ENCODE peak calls at places on chromosomes 3 and 15, in seven cellular contexts. G, Q, A, K, R, Z and C are unnamed samples.

GRCh38 chr15:76345880-76346665 is 9.5 kb downstream of the ISL2 start:
- DNase-seq in G (no peak), Q (peak; percentile 60), A (no peak), K (peak; percentile 51), R (peak; percentile 25), Z (peak; percentile 56), C (no peak)

GRCh38 chr15:28901987-28902745 is 16.4 kb downstream of the APBA2 start:
- DNase-seq in G (peak; percentile 34), Q (no peak), A (no peak), K (peak; percentile 5), R (no peak), Z (no peak), C (no peak)

GRCh38 chr15:78050851-78051250 is 26.7 kb downstream of the TBC1D2B start:
- DNase-seq in G (peak; percentile 13), Q (no peak), A (no peak), K (no peak), R (no peak), Z (no peak), C (no peak)

GRCh38 chr3:122793568-122794416 is at the start of gene HSPBAP1:
- DNase-seq in G (peak; percentile 96), Q (peak; percentile 95), A (peak; percentile 81), K (peak; percentile 91), R (no peak), Z (peak; percentile 96), C (peak; percentile 87)

GRCh38 chr3:150739200-150739863 is 23.6 kb downstream of the SIAH2 start:
- DNase-seq in G (no peak), Q (peak; percentile 27), A (no peak), K (no peak), R (no peak), Z (no peak), C (no peak)

GRCh38 chr3:161104561-161105551 is at the start of gene B3GALNT1:
- DNase-seq in G (no peak), Q (peak; percentile 45), A (peak; percentile 42), K (no peak), R (peak; percentile 92), Z (peak; percentile 68), C (peak; percentile 50)

GRCh38 chr15:20340331-20340811 is 201.2 kb downstream of the GOLGA6L6 start:
- DNase-seq in G (peak; percentile 87), Q (no peak), A (peak; percentile 18), K (peak; percentile 29), R (no peak), Z (peak; percentile 77), C (no peak)

GRCh38 chr3:195154111-195154791 is 116.7 kb downstream of the XXYLT1 start:
- DNase-seq in G (no peak), Q (no peak), A (no peak), K (peak; percentile 16), R (no peak), Z (no peak), C (no peak)

GRCh38 chr3:99624536-99625236 is 13.7 kb upstream of the COL8A1 start:
- DNase-seq in G (no peak), Q (no peak), A (no peak), K (no peak), R (no peak), Z (no peak), C (no peak)

GRCh38 chr3:195441971-195442572 is 748 bp downstream of the ACAP2 start:
- DNase-seq in G (peak; percentile 68), Q (peak; percentile 80), A (peak; percentile 52), K (peak; percentile 35), R (peak; percentile 71), Z (peak; percentile 56), C (peak; percentile 36)

GRCh38 chr3:8954938-8955763 is 8.1 kb downstream of the RAD18 start:
- DNase-seq in G (no peak), Q (peak; percentile 43), A (peak; percentile 24), K (no peak), R (no peak), Z (no peak), C (peak; percentile 37)

GRCh38 chr3:143769663-143770062 is 78.6 kb downstream of the SLC9A9 start:
- DNase-seq in G (no peak), Q (no peak), A (no peak), K (no peak), R (peak; percentile 37), Z (no peak), C (no peak)

GRCh38 chr3:151058742-151059141 is 26.7 kb upstream of the MED12L start:
- DNase-seq in G (no peak), Q (no peak), A (no peak), K (no peak), R (no peak), Z (no peak), C (no peak)

GRCh38 chr3:101836907-101837598 is 12.3 kb upstream of the NFKBIZ start:
- DNase-seq in G (no peak), Q (peak; percentile 64), A (peak; percentile 57), K (peak; percentile 61), R (no peak), Z (no peak), C (no peak)

GRCh38 chr3:149630806-149631205 is 27.0 kb downstream of the WWTR1 start:
- DNase-seq in G (no peak), Q (no peak), A (no peak), K (no peak), R (no peak), Z (no peak), C (no peak)

GRCh38 chr3:183123891-183124290 is 24.6 kb upstream of the MCCC1 start:
- DNase-seq in G (no peak), Q (no peak), A (peak; percentile 55), K (no peak), R (no peak), Z (no peak), C (no peak)

GRCh38 chr3:14909250-14909649 is 38.1 kb upstream of the NR2C2 start:
- DNase-seq in G (no peak), Q (no peak), A (no peak), K (no peak), R (no peak), Z (no peak), C (no peak)

GRCh38 chr3:79517766-79518413 is 249.9 kb downstream of the ROBO1 start:
- DNase-seq in G (no peak), Q (no peak), A (peak; percentile 19), K (peak; percentile 7), R (no peak), Z (no peak), C (peak; percentile 17)

GRCh38 chr15:70775160-70775559 is 11.8 kb upstream of the UACA start:
- DNase-seq in G (no peak), Q (no peak), A (peak; percentile 62), K (no peak), R (no peak), Z (no peak), C (peak; percentile 84)

GRCh38 chr3:156812521-156813335 is 13.4 kb upstream of the LEKR1 start:
- DNase-seq in G (no peak), Q (no peak), A (no peak), K (peak; percentile 90), R (peak; percentile 70), Z (no peak), C (no peak)

GRCh38 chr3:54073386-54073785 is 49.0 kb upstream of the CACNA2D3 start:
- DNase-seq in G (no peak), Q (no peak), A (no peak), K (no peak), R (no peak), Z (no peak), C (no peak)

GRCh38 chr15:47688573-47689086 is 28.7 kb upstream of the SEMA6D start:
- DNase-seq in G (no peak), Q (no peak), A (no peak), K (no peak), R (no peak), Z (no peak), C (no peak)

GRCh38 chr15:63985221-63986184 is 60.8 kb downstream of the DAPK2 start:
- DNase-seq in G (peak; percentile 89), Q (no peak), A (no peak), K (no peak), R (no peak), Z (peak; percentile 68), C (no peak)

GRCh38 chr3:126419151-126419703 is 24.5 kb downstream of the CFAP100 start:
- DNase-seq in G (peak; percentile 38), Q (no peak), A (no peak), K (no peak), R (no peak), Z (peak; percentile 32), C (no peak)

GRCh38 chr15:77031376-77032050 is 36.6 kb downstream of the PSTPIP1 start:
- DNase-seq in G (peak; percentile 51), Q (peak; percentile 78), A (peak; percentile 23), K (peak; percentile 34), R (peak; percentile 67), Z (peak; percentile 54), C (no peak)

GRCh38 chr3:134563614-134564013 is 77.8 kb downstream of the CEP63 start:
- DNase-seq in G (no peak), Q (no peak), A (no peak), K (no peak), R (no peak), Z (no peak), C (no peak)

GRCh38 chr15:99123706-99124451 is 19.0 kb downstream of the SYNM start:
- DNase-seq in G (peak; percentile 95), Q (no peak), A (peak; percentile 97), K (peak; percentile 91), R (peak; percentile 92), Z (peak; percentile 93), C (peak; percentile 87)

GRCh38 chr15:69903476-69904295 is 194.0 kb downstream of the TLE3 start:
- DNase-seq in G (no peak), Q (no peak), A (no peak), K (no peak), R (no peak), Z (no peak), C (no peak)

GRCh38 chr15:37791693-37792092 is 142.7 kb upstream of the TMCO5A start:
- DNase-seq in G (no peak), Q (no peak), A (no peak), K (no peak), R (no peak), Z (no peak), C (no peak)

GRCh38 chr3:72152551-72153476 is 367.9 kb upstream of the PROK2 start:
- DNase-seq in G (peak; percentile 92), Q (no peak), A (peak; percentile 12), K (peak; percentile 33), R (peak; percentile 13), Z (peak; percentile 81), C (no peak)

GRCh38 chr15:37682304-37682703 is 252.1 kb upstream of the TMCO5A start:
- DNase-seq in G (no peak), Q (no peak), A (peak; percentile 9), K (peak; percentile 59), R (no peak), Z (no peak), C (no peak)

GRCh38 chr15:65416845-65417416 is 5.8 kb downstream of the IGDCC4 start:
- DNase-seq in G (no peak), Q (no peak), A (no peak), K (no peak), R (no peak), Z (peak; percentile 48), C (no peak)

GRCh38 chr3:41111011-41111410 is 88.3 kb upstream of the CTNNB1 start:
- DNase-seq in G (no peak), Q (no peak), A (no peak), K (no peak), R (no peak), Z (no peak), C (no peak)

GRCh38 chr3:129560269-129560787 is 17.4 kb downstream of the H1-8 start:
- DNase-seq in G (peak; percentile 93), Q (no peak), A (peak; percentile 89), K (no peak), R (no peak), Z (peak; percentile 80), C (peak; percentile 56)

GRCh38 chr3:120648290-120648689 is 33.7 kb downstream of the HGD start:
- DNase-seq in G (no peak), Q (no peak), A (no peak), K (no peak), R (no peak), Z (no peak), C (no peak)